ENCODE peak calls at places on chromosomes 6 and 20, in ten cellular contexts. M is activated T-cell treated with anti-CD3 and anti-CD28 coated beads for 1 hour; F is Karpas-422; W is EL; C is stimulated activated CD8-positive, alpha-beta memory T cell treated with anti-CD3 and anti-CD28 coated beads, Interleukin-15, amount 100 ng/mL, for 24 hours; U is stimulated activated CD4-positive, alpha-beta T cell treated with anti-CD3 and anti-CD28 coated beads, Interleukin-12 subunit alpha, Interleukin-12 subunit beta, amount 100 ng/mL, for 4 hours; B is AG20443; G is H4; E is BE2C; K is activated CD8-positive, alpha-beta memory T cell treated with anti-CD3 and anti-CD28 coated beads for 24 hours. D is an unnamed sample.

GRCh38 chr6:4049246-4049645 is 29.7 kb downstream of the FAM217A start:
- DNase-seq in M (no peak), F (no peak), W (no peak), C (no peak), U (no peak), B (no peak), G (no peak), E (no peak), K (no peak), D (no peak)

GRCh38 chr6:44627091-44627878 is 239.8 kb downstream of the CDC5L start:
- DNase-seq in M (no peak), F (no peak), W (no peak), C (no peak), U (no peak), B (no peak), G (no peak), E (no peak), K (no peak), D (no peak)

GRCh38 chr6:106122941-106123337 is 36.8 kb downstream of the PRDM1 start:
- DNase-seq in M (no peak), F (no peak), W (no peak), C (no peak), U (no peak), B (no peak), G (no peak), E (no peak), K (no peak), D (no peak)

GRCh38 chr6:11585426-11586016 is 48.0 kb downstream of the TMEM170B start:
- DNase-seq in M (no peak), F (peak), W (peak), C (no peak), U (no peak), B (peak), G (peak), E (no peak), K (no peak), D (no peak)

GRCh38 chr6:39892490-39893129 is 41.7 kb downstream of the MOCS1 start:
- DNase-seq in M (no peak), F (peak), W (peak), C (no peak), U (no peak), B (peak), G (peak), E (peak), K (no peak), D (peak)

GRCh38 chr20:45211569-45212474 is 5.0 kb downstream of the SEMG1 start:
- DNase-seq in M (no peak), F (no peak), W (no peak), C (no peak), U (no peak), B (no peak), G (no peak), E (no peak), K (no peak), D (no peak)

GRCh38 chr6:136751478-136751956 is 40.8 kb downstream of the MAP3K5 start:
- DNase-seq in M (no peak), F (no peak), W (no peak), C (no peak), U (no peak), B (peak), G (no peak), E (no peak), K (no peak), D (no peak)

GRCh38 chr20:63538204-63539091 is 1.3 kb upstream of the PTK6 start:
- DNase-seq in M (no peak), F (no peak), W (peak), C (no peak), U (no peak), B (no peak), G (no peak), E (no peak), K (no peak), D (no peak)

GRCh38 chr20:36848078-36848660 is 27.8 kb upstream of the TLDC2 start:
- DNase-seq in M (no peak), F (no peak), W (peak), C (no peak), U (no peak), B (peak), G (no peak), E (no peak), K (no peak), D (no peak)

GRCh38 chr20:54207743-54208491 is at the start of gene PFDN4:
- DNase-seq in M (peak), F (peak), W (peak), C (peak), U (peak), B (peak), G (peak), E (peak), K (peak), D (peak)

D was measured in progenitor cell of endocrine pancreas.